ENCODE peak calls at places on chromosomes 4 and X, in seven cellular contexts. P is neuronal stem cell; G is iPS DF 6.9; U is psoas muscle; E is CD4-positive, alpha-beta memory T cell; N is IMR-90; M is left lung. A is an unnamed sample. For H3K27me3, the result is how much of the 10 kb centered on the place peaks cover.

GRCh38 chr4:182554736-182555135 is 311.5 kb downstream of the TENM3 start:
- DNase-seq in P (no peak), G (no peak), U (no peak), E (no peak), N (no peak), M (no peak), A (no peak)

GRCh38 chr4:126560794-126561193 is 1072.0 kb upstream of the INTU start:
- DNase-seq in P (no peak), G (no peak), U (no peak), E (no peak), N (no peak), M (no peak), A (no peak)

GRCh38 chr4:182890202-182890601 is 27.0 kb downstream of the DCTD start:
- DNase-seq in P (no peak), G (no peak), U (no peak), E (no peak), N (no peak), M (no peak), A (no peak)

GRCh38 chr4:1960170-1960825 is 48.5 kb downstream of the NELFA start:
- DNase-seq in P (no peak), G (no peak), U (no peak), E (no peak), N (peak), M (no peak), A (no peak)

GRCh38 chrX:11764602-11765067 is 6.6 kb downstream of the MSL3 start:
- DNase-seq in P (no peak), G (no peak), U (no peak), E (no peak), N (no peak), M (no peak), A (no peak)

GRCh38 chrX:153945956-153946909 is 1.8 kb upstream of the RENBP start:
- DNase-seq in P (no peak), G (no peak), U (no peak), E (no peak), N (no peak), M (no peak), A (no peak)

GRCh38 chr4:22238742-22239141 is 277.1 kb downstream of the ADGRA3 start:
- DNase-seq in P (no peak), G (peak), U (no peak), E (no peak), N (no peak), M (no peak), A (peak)

GRCh38 chr4:111178231-111178630 is 555.4 kb upstream of the PITX2 start:
- DNase-seq in P (no peak), G (no peak), U (no peak), E (no peak), N (no peak), M (no peak), A (no peak)

GRCh38 chr4:76874176-76874575 is 23.8 kb downstream of the SOWAHB start:
- DNase-seq in P (no peak), G (no peak), U (no peak), E (no peak), N (no peak), M (no peak), A (no peak)

GRCh38 chr4:77360451-77360850 is 203.4 kb downstream of the CCNG2 start:
- DNase-seq in P (no peak), G (no peak), U (no peak), E (no peak), N (no peak), M (no peak), A (no peak)

GRCh38 chr4:99586747-99587146 is 12.1 kb downstream of the MTTP start:
- DNase-seq in P (no peak), G (no peak), U (no peak), E (no peak), N (no peak), M (no peak), A (no peak)

GRCh38 chrX:40100141-40100536 is 2.4 kb upstream of the BCOR start:
- DNase-seq in P (no peak), G (no peak), U (no peak), E (no peak), N (no peak), M (no peak), A (no peak)

GRCh38 chr4:6972375-6972650 is 62.7 kb downstream of the TBC1D14 start:
- DNase-seq in P (no peak), G (no peak), U (no peak), E (no peak), N (no peak), M (no peak), A (no peak)

GRCh38 chr4:144646523-144647094 is 653 bp downstream of the HHIP start:
- DNase-seq in P (no peak), G (no peak), U (peak), E (no peak), N (no peak), M (no peak), A (peak)

GRCh38 chr4:144645621-144646522 is at the start of gene HHIP:
- DNase-seq in P (no peak), G (no peak), U (peak), E (no peak), N (peak), M (peak), A (peak)

GRCh38 chr4:144645102-144645469 is 870 bp upstream of the HHIP start:
- DNase-seq in P (no peak), G (no peak), U (peak), E (no peak), N (no peak), M (peak), A (no peak)

GRCh38 chr4:144648042-144648441 is 2.1 kb downstream of the HHIP start:
- DNase-seq in P (no peak), G (no peak), U (no peak), E (no peak), N (no peak), M (no peak), A (no peak)

GRCh38 chr4:144647095-144647959 is 1.4 kb downstream of the HHIP start:
- DNase-seq in P (no peak), G (no peak), U (no peak), E (no peak), N (peak), M (no peak), A (peak)
- H3K27me3 ChIP-seq in P (under half), G (under half), U (under half), E (under half), N (under half), M (under half), A (under half)

DNA sequence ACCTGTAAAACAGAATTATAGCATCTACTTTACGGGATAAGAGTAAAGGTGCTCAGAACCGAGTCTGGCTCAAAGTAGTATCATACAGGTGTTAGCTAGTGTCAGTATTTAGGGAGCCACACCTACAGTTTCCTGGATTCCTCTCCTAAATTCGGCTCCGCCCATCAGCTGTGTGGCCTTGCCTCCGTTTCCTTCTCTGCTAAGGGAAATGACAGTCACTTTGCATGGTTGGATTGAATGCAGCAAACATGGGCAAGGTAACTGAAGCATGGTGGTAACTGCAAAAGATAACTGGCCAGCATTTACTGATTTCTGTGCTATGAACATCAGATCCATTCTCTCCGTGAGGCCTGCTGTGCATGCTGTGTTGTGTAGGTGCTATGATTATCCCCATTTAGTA is 2.8 kb downstream of the PPP1R3F start:
- DNase-seq in P (no peak), G (no peak), U (no peak), E (peak), N (no peak), M (no peak), A (no peak)
- H3K27me3 ChIP-seq in P (under half), G (under half), U (under half), E (under half), N (under half), M (under half), A (under half)

GRCh38 chr4:4753643-4754042 is 105.8 kb upstream of the MSX1 start:
- DNase-seq in P (no peak), G (no peak), U (no peak), E (no peak), N (no peak), M (no peak), A (no peak)
- H3K27me3 ChIP-seq in P (under half), G (under half), U (under half), E (under half), N (under half), M (under half), A (under half)

DNA sequence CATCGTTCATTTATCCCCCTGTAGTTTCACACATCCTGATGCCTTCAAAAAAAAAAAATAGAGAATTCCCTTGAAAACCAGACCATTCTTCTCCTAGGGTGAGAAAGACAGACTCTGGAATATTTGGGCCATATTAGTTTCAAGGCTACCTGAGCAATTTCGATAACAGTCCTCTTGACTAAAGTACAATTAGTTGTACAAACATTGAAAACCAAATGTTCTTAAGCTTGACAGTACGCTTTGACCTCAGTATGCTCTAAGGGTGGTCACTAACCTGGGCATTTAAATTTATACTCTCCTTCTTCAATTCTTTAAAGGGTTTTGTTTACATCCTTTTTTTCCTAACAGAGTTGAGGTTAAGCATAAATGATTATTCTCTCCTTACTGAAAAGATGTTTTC is 364.6 kb upstream of the FTHL17 start:
- DNase-seq in P (no peak), G (no peak), U (no peak), E (no peak), N (no peak), M (no peak), A (no peak)
- H3K27me3 ChIP-seq in P (under half), G (under half), U (under half), E (under half), N (under half), M (under half), A (under half)

GRCh38 chr4:48481581-48481980 is 1.6 kb upstream of the SLC10A4 start:
- DNase-seq in P (no peak), G (no peak), U (no peak), E (no peak), N (no peak), M (no peak), A (no peak)

GRCh38 chr4:48483006-48483776 is at the start of gene SLC10A4:
- DNase-seq in P (peak), G (no peak), U (peak), E (no peak), N (no peak), M (no peak), A (peak)

GRCh38 chr4:48472794-48473193 is 10.3 kb upstream of the SLC10A4 start:
- DNase-seq in P (no peak), G (no peak), U (no peak), E (no peak), N (no peak), M (no peak), A (no peak)

GRCh38 chr4:48475770-48476169 is 7.4 kb upstream of the SLC10A4 start:
- DNase-seq in P (no peak), G (no peak), U (no peak), E (no peak), N (no peak), M (no peak), A (no peak)

GRCh38 chr4:48478273-48478672 is 4.9 kb upstream of the SLC10A4 start:
- DNase-seq in P (no peak), G (no peak), U (no peak), E (no peak), N (no peak), M (no peak), A (no peak)
- H3K27me3 ChIP-seq in P (under half), G (under half), U (under half), E (under half), N (under half), M (under half), A (under half)

GRCh38 chrX:88603237-88603636 is 143.8 kb upstream of the CPXCR1 start:
- DNase-seq in P (no peak), G (no peak), U (no peak), E (no peak), N (no peak), M (no peak), A (no peak)

GRCh38 chrX:88604433-88605221 is 142.4 kb upstream of the CPXCR1 start:
- DNase-seq in P (no peak), G (no peak), U (no peak), E (no peak), N (no peak), M (no peak), A (no peak)

DNA sequence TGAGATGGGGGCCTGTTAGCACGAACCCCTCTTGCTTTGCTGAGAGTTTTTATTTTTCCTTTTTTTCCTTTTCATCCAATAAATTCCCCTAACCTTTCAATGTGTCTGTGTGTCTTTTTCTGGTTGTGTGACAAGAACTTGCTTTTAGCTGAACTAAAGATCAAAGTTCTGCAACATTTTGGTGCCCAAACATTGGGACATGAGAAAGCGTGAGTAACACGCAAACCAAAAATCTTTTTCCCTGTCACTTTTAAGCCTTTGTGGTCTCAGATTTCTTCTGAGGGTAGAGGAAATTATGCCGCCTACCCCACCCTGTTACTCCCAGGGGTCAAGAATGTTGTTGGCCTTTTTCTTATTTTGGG is 141.8 kb upstream of the CPXCR1 start:
- DNase-seq in P (no peak), G (no peak), U (no peak), E (no peak), N (no peak), M (no peak), A (no peak)
- H3K27me3 ChIP-seq in P (under half), G (under half), U (under half), E (under half), N (under half), M (under half), A (under half)

GRCh38 chr4:171464499-171464898 is 348.7 kb upstream of the GALNTL6 start:
- DNase-seq in P (no peak), G (no peak), U (no peak), E (no peak), N (no peak), M (no peak), A (no peak)
- H3K27me3 ChIP-seq in P (under half), G (under half), U (under half), E (under half), N (under half), M (under half), A (under half)

A was measured in A673.